ENCODE peak calls at places on chromosomes 13 and 19, in five cellular contexts. B, O, N, W and M are unnamed samples. For H3K4me1, the result is how much of the 10 kb centered on the place peaks cover.

GRCh38 chr13:94433055-94433947 is 46.2 kb downstream of the DCT start:
- DNase-seq in W (no peak), N (no peak), O (no peak), B (no peak), M (no peak)

GRCh38 chr13:94464771-94465170 is 14.7 kb downstream of the DCT start:
- DNase-seq in O (no peak), B (no peak), W (no peak), N (peak), M (no peak)

GRCh38 chr13:79044415-79044814 is 361.6 kb downstream of the RBM26 start:
- DNase-seq in O (no peak), B (no peak), N (no peak), W (no peak), M (no peak)

GRCh38 chr19:48308695-48309586 is 16.4 kb upstream of the EMP3 start:
- DNase-seq in O (no peak), W (no peak), N (no peak), B (no peak), M (no peak)

GRCh38 chr13:32098275-32098674 is 66.7 kb downstream of the FRY start:
- DNase-seq in W (no peak), B (no peak), O (no peak), N (no peak), M (no peak)

GRCh38 chr19:45780146-45780447 is 2.2 kb downstream of the DMPK start:
- DNase-seq in W (no peak), B (no peak), O (no peak), N (no peak), M (no peak)

GRCh38 chr13:48236528-48237353 is 3.7 kb downstream of the ITM2B start:
- DNase-seq in W (no peak), B (no peak), N (no peak), O (no peak), M (no peak)

GRCh38 chr13:98842858-98843481 is 90.5 kb upstream of the SLC15A1 start:
- DNase-seq in O (peak), B (peak), N (peak), W (peak), M (peak)

GRCh38 chr13:97113231-97114001 is 108.7 kb upstream of the MBNL2 start:
- DNase-seq in W (no peak), B (no peak), O (no peak), N (peak), M (no peak)

GRCh38 chr13:33205804-33206221 is 79.7 kb downstream of the STARD13 start:
- DNase-seq in W (no peak), B (no peak), N (peak), O (no peak), M (no peak)

GRCh38 chr13:75329097-75329496 is 152.9 kb downstream of the TBC1D4 start:
- DNase-seq in N (no peak), O (no peak), W (no peak), B (no peak), M (no peak)

GRCh38 chr13:99468971-99469545 is 32.2 kb upstream of the TM9SF2 start:
- DNase-seq in O (no peak), W (peak), B (no peak), N (no peak), M (no peak)

GRCh38 chr19:43438291-43439162 is 23.8 kb downstream of the TEX101 start:
- DNase-seq in B (no peak), W (no peak), N (peak), O (no peak), M (peak)

GRCh38 chr19:7550987-7551761 is 15.7 kb downstream of the PNPLA6 start:
- DNase-seq in O (no peak), W (peak), N (peak), B (no peak), M (peak)

GRCh38 chr13:83622422-83622784 is 259.9 kb downstream of the SLITRK1 start:
- DNase-seq in B (no peak), W (no peak), O (no peak), N (peak), M (no peak)

GRCh38 chr19:43439183-43440063 is 24.7 kb downstream of the TEX101 start:
- DNase-seq in O (peak), N (peak), B (no peak), W (no peak), M (peak)

GRCh38 chr19:35348909-35349611 is 1.4 kb downstream of the FFAR1 start:
- DNase-seq in O (no peak), N (no peak), W (no peak), B (peak), M (peak)

GRCh38 chr13:33213024-33213795 is 72.3 kb downstream of the STARD13 start:
- DNase-seq in B (no peak), W (no peak), N (peak), O (no peak), M (no peak)

GRCh38 chr19:1020868-1021425 is at the start of gene TMEM259:
- DNase-seq in N (peak), B (peak), O (peak), W (peak), M (peak)
- H3K4me1 ChIP-seq in N (under half), B (half or more), O (under half), W (under half), M (half or more)

GRCh38 chr13:46580362-46580839 is 27.4 kb downstream of the LRCH1 start:
- DNase-seq in O (no peak), W (no peak), B (no peak), N (no peak), M (no peak)

GRCh38 chr13:46577656-46578589 is 25.0 kb downstream of the LRCH1 start:
- DNase-seq in B (no peak), N (peak), W (no peak), O (no peak), M (no peak)

GRCh38 chr13:46575843-46576242 is 22.9 kb downstream of the LRCH1 start:
- DNase-seq in O (no peak), B (no peak), N (peak), W (no peak), M (no peak)

GRCh38 chr13:46575321-46575721 is 22.4 kb downstream of the LRCH1 start:
- DNase-seq in B (no peak), W (no peak), N (peak), O (no peak), M (no peak)

DNA sequence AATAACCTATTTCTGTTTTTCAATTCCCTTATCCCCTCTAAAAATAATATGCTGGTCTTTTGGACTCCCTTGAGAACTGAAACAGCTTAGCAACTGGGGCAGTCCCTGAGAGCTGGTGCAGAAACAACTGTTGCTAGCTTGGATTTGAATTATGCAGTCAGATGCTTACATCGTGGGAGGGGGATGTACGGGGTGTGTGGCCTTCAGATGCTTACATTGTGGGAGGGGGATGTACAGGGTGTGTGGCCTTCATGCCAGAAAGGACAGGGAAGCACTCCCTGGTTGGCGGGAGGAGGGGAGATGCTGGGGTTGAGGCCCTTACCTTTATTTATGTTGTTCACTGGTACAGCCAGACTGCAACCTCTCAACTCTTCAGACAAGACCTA is 25.6 kb downstream of the LRCH1 start:
- DNase-seq in W (no peak), N (no peak), B (no peak), O (no peak), M (no peak)
- H3K4me1 ChIP-seq in W (under half), N (under half), B (half or more), O (under half), M (under half)

GRCh38 chr19:3056454-3057016 is 5.8 kb downstream of the TLE5 start:
- DNase-seq in B (no peak), W (no peak), N (no peak), O (no peak), M (no peak)
- H3K4me1 ChIP-seq in B (half or more), W (under half), N (under half), O (half or more), M (half or more)

GRCh38 chr19:49453013-49453756 is at the start of gene ALDH16A1:
- DNase-seq in N (peak), B (peak), O (peak), W (peak), M (peak)
- H3K4me1 ChIP-seq in N (under half), B (under half), O (under half), W (under half), M (under half)

GRCh38 chr19:33287438-33287837 is 14.9 kb downstream of the CEBPA start:
- DNase-seq in B (no peak), W (no peak), O (no peak), N (no peak), M (no peak)
- H3K4me1 ChIP-seq in B (under half), W (under half), O (under half), N (under half), M (under half)

GRCh38 chr19:2089727-2090053 is 6.4 kb downstream of the MOB3A start:
- DNase-seq in B (no peak), N (no peak), W (no peak), O (no peak), M (no peak)
- H3K4me1 ChIP-seq in B (half or more), N (under half), W (under half), O (half or more), M (half or more)

GRCh38 chr13:111661052-111661451 is 340.6 kb downstream of the TEX29 start:
- DNase-seq in O (no peak), B (no peak), W (no peak), N (no peak), M (no peak)

GRCh38 chr13:111662895-111663294 is 342.5 kb downstream of the TEX29 start:
- DNase-seq in W (no peak), B (no peak), N (no peak), O (no peak), M (no peak)

GRCh38 chr13:111662451-111662850 is 342.0 kb downstream of the TEX29 start:
- DNase-seq in N (no peak), O (no peak), B (no peak), W (no peak), M (no peak)

GRCh38 chr13:111663505-111663904 is 343.1 kb downstream of the TEX29 start:
- DNase-seq in N (no peak), B (no peak), W (no peak), O (no peak), M (no peak)

DNA sequence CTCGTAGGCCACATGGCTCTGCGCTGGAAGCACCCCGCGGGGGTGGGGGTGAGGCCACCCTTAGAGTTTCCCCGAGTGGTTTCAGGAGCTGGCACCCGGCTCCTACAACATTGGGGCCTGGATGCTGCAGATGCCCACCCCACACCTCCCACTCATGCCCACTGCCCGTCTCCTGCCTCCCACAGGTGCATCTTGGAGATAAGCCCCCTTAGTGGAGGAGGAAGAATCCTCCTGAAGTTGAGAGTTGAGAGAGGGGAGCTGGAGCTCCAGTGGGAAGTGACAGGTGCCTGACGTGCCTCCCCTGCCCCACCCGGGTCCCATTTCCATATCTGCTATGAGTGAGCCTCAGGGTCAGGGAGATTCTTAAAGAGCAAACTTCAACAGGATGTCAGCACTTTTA is 341.3 kb downstream of the TEX29 start:
- DNase-seq in N (no peak), B (no peak), W (no peak), O (no peak), M (no peak)
- H3K4me1 ChIP-seq in N (under half), B (under half), W (under half), O (under half), M (under half)

GRCh38 chr13:23797276-23797903 is 91.8 kb downstream of the MIPEP start:
- DNase-seq in N (no peak), O (no peak), W (no peak), B (no peak), M (no peak)
- H3K4me1 ChIP-seq in N (under half), O (under half), W (under half), B (under half), M (under half)